ENCODE peak calls at places on chromosome 9, in ten cellular contexts. A, T, L, I, U, W, Y, Z, O and N are unnamed samples.

GRCh38 chr9:95053611-95054440 is 263.7 kb downstream of the FANCC start:
- DNase-seq in A (no peak), T (no peak), L (peak; percentile 68), I (no peak), U (no peak), W (no peak), Y (no peak), Z (no peak), O (no peak), N (no peak)

GRCh38 chr9:106228861-106229260 is 534.5 kb downstream of the TMEM38B start:
- DNase-seq in A (no peak), T (no peak), L (no peak), I (no peak), U (no peak), W (no peak), Y (no peak), Z (no peak), O (no peak), N (no peak)

GRCh38 chr9:76255781-76256455 is 138.3 kb downstream of the RFK start:
- DNase-seq in A (no peak), T (peak; percentile 80), L (peak; percentile 91), I (peak; percentile 92), U (no peak), W (no peak), Y (no peak), Z (peak; percentile 45), O (peak; percentile 82), N (no peak)

GRCh38 chr9:133161542-133161950 is 2.2 kb downstream of the GBGT1 start:
- DNase-seq in A (no peak), T (no peak), L (no peak), I (no peak), U (no peak), W (no peak), Y (peak; percentile 27), Z (peak; percentile 24), O (no peak), N (no peak)

GRCh38 chr9:3916420-3916819 is 383.4 kb downstream of the GLIS3 start:
- DNase-seq in A (no peak), T (no peak), L (peak; percentile 36), I (no peak), U (no peak), W (no peak), Y (no peak), Z (no peak), O (no peak), N (no peak)

GRCh38 chr9:125649826-125650225 is 57.2 kb downstream of the MAPKAP1 start:
- DNase-seq in A (no peak), T (no peak), L (no peak), I (no peak), U (no peak), W (no peak), Y (no peak), Z (no peak), O (no peak), N (no peak)

GRCh38 chr9:33140406-33141360 is 26.5 kb downstream of the B4GALT1 start:
- DNase-seq in A (no peak), T (peak; percentile 46), L (no peak), I (peak; percentile 56), U (no peak), W (no peak), Y (no peak), Z (no peak), O (no peak), N (no peak)

GRCh38 chr9:15501179-15501578 is 9.6 kb downstream of the PSIP1 start:
- DNase-seq in A (no peak), T (no peak), L (no peak), I (no peak), U (no peak), W (no peak), Y (no peak), Z (no peak), O (no peak), N (no peak)

GRCh38 chr9:2367970-2368369 is 253.6 kb upstream of the VLDLR start:
- DNase-seq in A (no peak), T (no peak), L (no peak), I (no peak), U (no peak), W (no peak), Y (no peak), Z (no peak), O (no peak), N (no peak)

GRCh38 chr9:129544766-129545165 is 76.1 kb downstream of the C9orf50 start:
- DNase-seq in A (peak; percentile 18), T (no peak), L (peak; percentile 37), I (no peak), U (no peak), W (no peak), Y (no peak), Z (no peak), O (no peak), N (no peak)

GRCh38 chr9:83649080-83649479 is 26.1 kb downstream of the IDNK start:
- DNase-seq in A (peak; percentile 41), T (peak; percentile 85), L (peak; percentile 66), I (peak; percentile 73), U (peak; percentile 48), W (peak; percentile 85), Y (peak; percentile 59), Z (peak; percentile 73), O (peak; percentile 27), N (peak; percentile 68)

GRCh38 chr9:84387821-84388220 is 47.3 kb upstream of the SLC28A3 start:
- DNase-seq in A (no peak), T (no peak), L (no peak), I (no peak), U (no peak), W (no peak), Y (no peak), Z (no peak), O (no peak), N (no peak)

GRCh38 chr9:86867658-86868313 is 79.5 kb downstream of the GAS1 start:
- DNase-seq in A (no peak), T (no peak), L (no peak), I (no peak), U (peak; percentile 22), W (no peak), Y (no peak), Z (no peak), O (no peak), N (no peak)

GRCh38 chr9:128123451-128124080 is 4.0 kb downstream of the PTGES2 start:
- DNase-seq in A (no peak), T (no peak), L (no peak), I (peak; percentile 63), U (no peak), W (no peak), Y (peak; percentile 35), Z (peak; percentile 34), O (no peak), N (no peak)

GRCh38 chr9:133607976-133608375 is 1.2 kb downstream of the FAM163B start:
- DNase-seq in A (no peak), T (no peak), L (no peak), I (no peak), U (no peak), W (no peak), Y (no peak), Z (peak; percentile 17), O (no peak), N (no peak)

GRCh38 chr9:112969730-112970129 is 42.3 kb downstream of the ZNF883 start:
- DNase-seq in A (no peak), T (no peak), L (no peak), I (no peak), U (peak; percentile 15), W (no peak), Y (no peak), Z (no peak), O (no peak), N (no peak)

GRCh38 chr9:88060746-88061145 is 77.5 kb downstream of the SPATA31C2 start:
- DNase-seq in A (no peak), T (no peak), L (no peak), I (no peak), U (no peak), W (no peak), Y (no peak), Z (no peak), O (no peak), N (no peak)

GRCh38 chr9:89291741-89292140 is 19.3 kb upstream of the CKS2 start:
- DNase-seq in A (no peak), T (no peak), L (no peak), I (no peak), U (no peak), W (no peak), Y (no peak), Z (no peak), O (no peak), N (no peak)
- H3K36me3 ChIP-seq in A (no peaks in the 10 kb centered on the region), T (no peaks in the 10 kb centered on the region), L (no peaks in the 10 kb centered on the region), I (no peaks in the 10 kb centered on the region), U (no peaks in the 10 kb centered on the region), W (no peaks in the 10 kb centered on the region), Y (no peaks in the 10 kb centered on the region), Z (no peaks in the 10 kb centered on the region), O (no peaks in the 10 kb centered on the region), N (no peaks in the 10 kb centered on the region)

GRCh38 chr9:121305269-121305994 is 37.5 kb downstream of the GSN start:
- DNase-seq in A (no peak), T (peak; percentile 91), L (no peak), I (peak; percentile 96), U (no peak), W (no peak), Y (no peak), Z (no peak), O (peak; percentile 91), N (no peak)
- H3K4me1 ChIP-seq in A (no peaks in the 10 kb centered on the region), T (peaks cover 22% of the 10 kb centered on the region), L (peaks cover 65% of the 10 kb centered on the region), I (peaks cover 76% of the 10 kb centered on the region), U (peaks cover 2% of the 10 kb centered on the region), W (peaks cover 1% of the 10 kb centered on the region), Y (peaks cover 22% of the 10 kb centered on the region), Z (peaks cover 35% of the 10 kb centered on the region), O (no peaks in the 10 kb centered on the region), N (no peaks in the 10 kb centered on the region)

GRCh38 chr9:35962126-35962906 is 4.4 kb upstream of the OR2S2 start:
- DNase-seq in A (peak; percentile 56), T (no peak), L (peak; percentile 50), I (peak; percentile 76), U (no peak), W (no peak), Y (no peak), Z (no peak), O (no peak), N (no peak)
- H3K4me3 ChIP-seq in A (no peak overlapping the region), T (no peak overlapping the region), L (peak overlapping the region; percentile 76), I (peak overlapping the region; percentile 36), U (no peak overlapping the region), W (no peak overlapping the region), Y (no peak overlapping the region), Z (no peak overlapping the region), O (no peak overlapping the region), N (no peak overlapping the region)

GRCh38 chr9:109192732-109193361 is 25.8 kb upstream of the FRRS1L start:
- DNase-seq in A (peak; percentile 38), T (peak; percentile 61), L (no peak), I (no peak), U (peak; percentile 44), W (peak; percentile 36), Y (peak; percentile 45), Z (no peak), O (no peak), N (peak; percentile 45)

GRCh38 chr9:109191746-109192145 is 24.7 kb upstream of the FRRS1L start:
- DNase-seq in A (no peak), T (no peak), L (no peak), I (no peak), U (no peak), W (peak; percentile 41), Y (no peak), Z (no peak), O (no peak), N (no peak)

GRCh38 chr9:109186857-109187256 is 19.8 kb upstream of the FRRS1L start:
- DNase-seq in A (no peak), T (no peak), L (no peak), I (no peak), U (no peak), W (no peak), Y (no peak), Z (no peak), O (no peak), N (no peak)

GRCh38 chr9:109194157-109194556 is 27.1 kb upstream of the FRRS1L start:
- DNase-seq in A (no peak), T (no peak), L (no peak), I (no peak), U (no peak), W (no peak), Y (no peak), Z (no peak), O (no peak), N (no peak)

GRCh38 chr9:109190151-109190550 is 23.1 kb upstream of the FRRS1L start:
- DNase-seq in A (peak; percentile 11), T (no peak), L (no peak), I (no peak), U (no peak), W (peak; percentile 25), Y (no peak), Z (no peak), O (no peak), N (no peak)
- H3K36me3 ChIP-seq in A (no peaks in the 10 kb centered on the region), T (no peaks in the 10 kb centered on the region), L (no peaks in the 10 kb centered on the region), I (no peaks in the 10 kb centered on the region), U (no peaks in the 10 kb centered on the region), W (no peaks in the 10 kb centered on the region), Y (no peaks in the 10 kb centered on the region), Z (no peaks in the 10 kb centered on the region), O (no peaks in the 10 kb centered on the region), N (no peaks in the 10 kb centered on the region)